ENCODE peak calls at places on chromosome 7, in seven cellular contexts. M is cardiac fibroblast; B is lower leg skin; I is AG04449; H is pancreas; T is Peyer's patch; W is CD4-positive, alpha-beta T cell. J is an unnamed sample.

GRCh38 chr7:140605337-140605736 is 35.3 kb downstream of the DENND2A start:
- DNase-seq in M (peak; percentile 61), B (no peak), I (no peak), H (no peak), T (no peak), W (no peak), J (no peak)

GRCh38 chr7:36949711-36950600 is 225.7 kb upstream of the AOAH start:
- DNase-seq in M (no peak), B (peak; percentile 56), I (no peak), H (no peak), T (no peak), W (no peak), J (no peak)

GRCh38 chr7:7821517-7821916 is 103.1 kb upstream of the RPA3 start:
- DNase-seq in M (no peak), B (no peak), I (no peak), H (no peak), T (no peak), W (no peak), J (no peak)

GRCh38 chr7:30553141-30553540 is 41.5 kb upstream of the GARS1 start:
- DNase-seq in M (no peak), B (no peak), I (no peak), H (no peak), T (no peak), W (no peak), J (no peak)

GRCh38 chr7:101470668-101471067 is 108.0 kb downstream of the COL26A1 start:
- DNase-seq in M (no peak), B (no peak), I (no peak), H (no peak), T (no peak), W (no peak), J (no peak)

GRCh38 chr7:41247128-41247865 is 455.6 kb downstream of the INHBA start:
- DNase-seq in M (peak; percentile 24), B (no peak), I (no peak), H (no peak), T (no peak), W (no peak), J (no peak)

GRCh38 chr7:116566666-116567065 is 41.8 kb downstream of the CAV1 start:
- DNase-seq in M (no peak), B (no peak), I (no peak), H (no peak), T (no peak), W (no peak), J (no peak)

GRCh38 chr7:141342664-141343400 is 208.4 kb upstream of the AGK start:
- DNase-seq in M (no peak), B (no peak), I (no peak), H (no peak), T (no peak), W (no peak), J (no peak)

GRCh38 chr7:117264716-117265115 is 58.1 kb downstream of the WNT2 start:
- DNase-seq in M (no peak), B (no peak), I (no peak), H (no peak), T (no peak), W (no peak), J (no peak)

GRCh38 chr7:46810986-46811385 is 770.9 kb downstream of the TNS3 start:
- DNase-seq in M (no peak), B (no peak), I (no peak), H (no peak), T (no peak), W (no peak), J (no peak)

GRCh38 chr7:156998988-156999610 is 11.4 kb downstream of the MNX1 start:
- DNase-seq in M (no peak), B (no peak), I (no peak), H (no peak), T (peak; percentile 54), W (no peak), J (no peak)

GRCh38 chr7:102111758-102112119 is 174.9 kb upstream of the SH2B2 start:
- DNase-seq in M (no peak), B (no peak), I (no peak), H (no peak), T (no peak), W (no peak), J (no peak)

GRCh38 chr7:11795231-11795630 is 36.8 kb downstream of the THSD7A start:
- DNase-seq in M (no peak), B (no peak), I (no peak), H (no peak), T (no peak), W (no peak), J (no peak)

GRCh38 chr7:64888901-64889685 is 14.0 kb upstream of the ZNF273 start:
- DNase-seq in M (peak; percentile 21), B (peak; percentile 12), I (no peak), H (peak; percentile 48), T (no peak), W (no peak), J (no peak)

GRCh38 chr7:44636926-44637325 is 30.5 kb downstream of the OGDH start:
- DNase-seq in M (no peak), B (no peak), I (no peak), H (no peak), T (no peak), W (no peak), J (no peak)

GRCh38 chr7:129642871-129643515 is 31.5 kb downstream of the NRF1 start:
- DNase-seq in M (no peak), B (no peak), I (no peak), H (no peak), T (no peak), W (no peak), J (no peak)

DNA sequence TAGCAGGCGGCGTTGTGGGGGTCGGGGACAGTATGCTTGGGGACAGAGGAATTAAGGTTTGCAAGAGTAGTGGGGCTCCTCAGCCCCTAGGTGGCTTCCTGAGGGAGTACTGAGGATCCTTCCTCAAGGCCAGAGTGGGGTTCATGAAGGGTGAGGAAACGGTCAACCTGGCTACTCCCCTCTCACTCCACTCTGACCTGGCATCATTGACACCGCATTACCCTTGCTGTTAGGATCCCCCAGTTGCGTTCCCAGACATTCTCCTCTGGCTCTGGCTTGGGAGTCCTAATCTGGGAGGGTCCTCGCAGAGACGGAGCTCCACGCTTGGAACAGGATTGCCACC is 496 bp downstream of the EPHB6 start:
- DNase-seq in M (peak; percentile 7), B (no peak), I (no peak), H (no peak), T (no peak), W (no peak), J (no peak)
- TF ChIP-seq CTCF in M (no peak), B (no peak), I (no peak), H (no peak), T (no peak), W (no peak), J (no peak)

DNA sequence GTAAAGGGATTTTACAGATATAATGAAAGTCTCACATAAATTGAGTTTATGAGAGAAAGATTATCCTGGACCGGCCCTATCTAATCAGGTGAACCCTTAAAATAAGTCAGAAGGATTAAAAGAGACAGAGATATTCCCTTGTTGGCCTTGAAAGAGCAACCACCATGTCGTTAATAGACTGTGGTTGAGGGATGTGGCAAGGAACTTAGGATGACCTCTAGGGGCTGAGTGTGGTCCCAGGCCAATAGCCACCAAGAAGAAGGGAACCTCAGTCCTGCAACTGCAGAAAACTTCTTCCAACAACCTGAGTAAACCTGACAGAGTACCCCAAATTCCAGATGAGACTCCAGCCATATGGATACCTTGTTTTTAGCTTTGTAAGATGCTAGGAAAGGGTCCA is 121.5 kb downstream of the POLR1F start:
- DNase-seq in M (no peak), B (no peak), I (no peak), H (no peak), T (no peak), W (no peak), J (no peak)
- TF ChIP-seq CTCF in M (no peak), B (no peak), I (no peak), H (no peak), T (no peak), W (no peak), J (no peak)

GRCh38 chr7:4845740-4846142 is 16.1 kb downstream of the PAPOLB start:
- DNase-seq in M (peak; percentile 15), B (no peak), I (no peak), H (no peak), T (no peak), W (no peak), J (no peak)
- TF ChIP-seq CTCF in M (peak; percentile 41), B (no peak), I (peak; percentile 6), H (no peak), T (no peak), W (no peak), J (no peak)

GRCh38 chr7:89837515-89837914 is 316.8 kb upstream of the STEAP1 start:
- DNase-seq in M (no peak), B (no peak), I (no peak), H (no peak), T (no peak), W (no peak), J (no peak)
- TF ChIP-seq CTCF in M (no peak), B (no peak), I (no peak), H (no peak), T (no peak), W (no peak), J (no peak)

DNA sequence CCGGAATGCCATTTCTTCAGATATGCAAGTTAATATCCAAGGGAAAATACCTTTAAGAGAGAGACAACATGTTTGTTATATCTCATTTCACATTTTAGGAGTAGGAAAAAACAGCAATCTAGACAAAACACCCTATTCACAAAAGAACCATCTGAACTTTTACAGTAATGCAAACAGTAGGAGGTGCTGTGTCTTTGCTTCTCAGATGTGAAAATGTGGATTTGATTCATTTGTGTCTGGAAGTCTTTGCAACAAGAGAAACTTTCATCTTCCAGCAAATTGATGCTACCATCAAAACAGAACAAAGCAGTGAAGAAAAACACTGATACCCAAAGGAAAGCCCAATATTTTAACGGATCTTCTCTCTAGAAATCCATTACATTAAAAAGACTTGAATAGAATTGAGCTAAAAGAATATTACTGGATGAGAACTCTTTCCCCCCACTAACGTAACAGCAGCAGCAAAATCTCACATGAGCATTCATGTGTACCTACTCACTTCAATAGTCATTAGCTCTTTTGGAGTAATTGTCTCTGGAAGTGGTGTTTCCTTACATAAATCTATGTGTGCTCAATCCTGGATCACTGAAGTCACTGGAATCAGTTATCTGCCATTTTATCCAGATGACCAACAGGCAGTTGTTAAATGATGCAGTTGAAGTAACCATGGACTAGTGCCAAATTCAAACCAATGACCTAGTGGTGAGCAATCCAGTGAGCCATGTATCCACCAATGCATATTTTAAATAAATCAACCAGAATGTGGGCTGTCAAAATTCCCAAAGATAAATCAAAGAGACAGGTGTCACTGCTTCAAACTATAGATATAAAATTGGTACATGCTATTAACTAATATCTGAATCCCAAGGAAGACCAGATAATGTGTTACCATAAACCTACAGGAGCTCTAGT is 1.8 kb downstream of the SEMA3C start:
- DNase-seq in M (peak; percentile 91), B (no peak), I (no peak), H (no peak), T (no peak), W (no peak), J (no peak)
- TF ChIP-seq CTCF in M (peak; percentile 41), B (no peak), I (peak; percentile 46), H (no peak), T (no peak), W (no peak), J (no peak)